ENCODE peak calls at places on chromosome 10, in eight cellular contexts. I is ELR; H is mucosa of gallbladder; W is activated naive CD4-positive, alpha-beta T cell treated with anti-CD3 and anti-CD28 coated beads, Interleukin-2, amount 10 ng/mL, durations not matched to agents 7 days and 5 days; G is foreskin fibroblast; F is pons; M is tibial nerve; P is choroid plexus epithelial cell. E is an unnamed sample.

GRCh38 chr10:28171468-28172235 is 131.2 kb downstream of the MPP7 start:
- DNase-seq in I (no peak), H (no peak), W (no peak), G (peak), F (no peak), M (peak), P (no peak), E (peak)

GRCh38 chr10:43076876-43077420 is at the start of gene RET:
- DNase-seq in I (peak), H (no peak), W (peak), G (peak), F (no peak), M (no peak), P (no peak), E (no peak)

GRCh38 chr10:128172756-128173155 is 46.5 kb upstream of the MKI67 start:
- DNase-seq in I (no peak), H (no peak), W (no peak), G (no peak), F (no peak), M (no peak), P (no peak), E (no peak)

GRCh38 chr10:82027711-82028110 is 152.7 kb downstream of the NRG3 start:
- DNase-seq in I (no peak), H (no peak), W (no peak), G (no peak), F (no peak), M (no peak), P (no peak), E (no peak)

GRCh38 chr10:82245157-82245556 is 370.2 kb downstream of the NRG3 start:
- DNase-seq in I (no peak), H (no peak), W (no peak), G (no peak), F (no peak), M (no peak), P (no peak), E (no peak)

GRCh38 chr10:6049031-6049400 is 13.2 kb downstream of the IL2RA start:
- DNase-seq in I (no peak), H (no peak), W (no peak), G (no peak), F (no peak), M (no peak), P (no peak), E (no peak)

GRCh38 chr10:49627644-49628247 is 13.9 kb downstream of the CHAT start:
- DNase-seq in I (no peak), H (no peak), W (no peak), G (no peak), F (no peak), M (no peak), P (no peak), E (no peak)

GRCh38 chr10:44974628-44975431 is 3.8 kb downstream of the DEPP1 start:
- DNase-seq in I (peak), H (peak), W (peak), G (peak), F (peak), M (peak), P (peak), E (no peak)

GRCh38 chr10:43685744-43686143 is 37.1 kb upstream of the ZNF32 start:
- DNase-seq in I (no peak), H (no peak), W (no peak), G (no peak), F (no peak), M (peak), P (no peak), E (no peak)

GRCh38 chr10:47137311-47137851 is 162.6 kb upstream of the GDF10 start:
- DNase-seq in I (peak), H (no peak), W (no peak), G (peak), F (no peak), M (no peak), P (peak), E (no peak)

GRCh38 chr10:52786098-52786497 is 13.5 kb upstream of the MBL2 start:
- DNase-seq in I (no peak), H (no peak), W (no peak), G (no peak), F (no peak), M (no peak), P (no peak), E (no peak)

GRCh38 chr10:43607199-43607573 is 948 bp downstream of the ZNF485 start:
- DNase-seq in I (no peak), H (no peak), W (no peak), G (no peak), F (no peak), M (no peak), P (no peak), E (no peak)

GRCh38 chr10:46266506-46266985 is 20.3 kb upstream of the ANTXRL start:
- DNase-seq in I (no peak), H (no peak), W (no peak), G (no peak), F (no peak), M (no peak), P (no peak), E (no peak)

GRCh38 chr10:92834981-92835380 is 13.3 kb upstream of the EXOC6 start:
- DNase-seq in I (peak), H (no peak), W (no peak), G (peak), F (no peak), M (no peak), P (peak), E (no peak)

GRCh38 chr10:38118072-38118807 is 24.1 kb downstream of the ZNF37A start:
- DNase-seq in I (peak), H (no peak), W (no peak), G (no peak), F (no peak), M (no peak), P (peak), E (no peak)

GRCh38 chr10:61923210-61924024 is 21.9 kb downstream of the ARID5B start:
- DNase-seq in I (peak), H (no peak), W (no peak), G (peak), F (no peak), M (no peak), P (peak), E (no peak)

GRCh38 chr10:124802313-124802675 is 675 bp downstream of the ABRAXAS2 start:
- DNase-seq in I (peak), H (no peak), W (no peak), G (peak), F (peak), M (no peak), P (no peak), E (no peak)

GRCh38 chr10:27893320-27894014 is 105.4 kb downstream of the ODAD2 start:
- DNase-seq in I (peak), H (no peak), W (no peak), G (peak), F (peak), M (no peak), P (no peak), E (no peak)

GRCh38 chr10:68327889-68328786 is 3.7 kb upstream of the HNRNPH3 start:
- DNase-seq in I (peak), H (no peak), W (no peak), G (peak), F (peak), M (peak), P (peak), E (no peak)

GRCh38 chr10:92691591-92692084 is 1.9 kb downstream of the HHEX start:
- DNase-seq in I (no peak), H (peak), W (peak), G (no peak), F (peak), M (peak), P (no peak), E (no peak)

GRCh38 chr10:58807631-58808024 is 295.0 kb downstream of the BICC1 start:
- DNase-seq in I (peak), H (peak), W (no peak), G (peak), F (no peak), M (peak), P (peak), E (no peak)

GRCh38 chr10:32141018-32141807 is 85.0 kb upstream of the KIF5B start:
- DNase-seq in I (no peak), H (peak), W (no peak), G (peak), F (no peak), M (no peak), P (no peak), E (no peak)

GRCh38 chr10:69479241-69479730 is 28.0 kb downstream of the TSPAN15 start:
- DNase-seq in I (no peak), H (no peak), W (no peak), G (no peak), F (peak), M (no peak), P (no peak), E (no peak)

GRCh38 chr10:77599651-77600050 is 38.0 kb downstream of the KCNMA1 start:
- DNase-seq in I (no peak), H (no peak), W (no peak), G (no peak), F (no peak), M (no peak), P (no peak), E (no peak)

GRCh38 chr10:98295907-98296306 is 27.9 kb upstream of the LOXL4 start:
- DNase-seq in I (no peak), H (no peak), W (no peak), G (peak), F (no peak), M (no peak), P (peak), E (no peak)

GRCh38 chr10:97597778-97598177 is 8.3 kb downstream of the C10orf62 start:
- DNase-seq in I (peak), H (no peak), W (no peak), G (no peak), F (no peak), M (no peak), P (no peak), E (no peak)

GRCh38 chr10:125144693-125145623 is 15.4 kb downstream of the CTBP2 start:
- DNase-seq in I (peak), H (no peak), W (no peak), G (peak), F (peak), M (no peak), P (peak), E (no peak)

GRCh38 chr10:126177414-126178030 is 210.8 kb downstream of the ADAM12 start:
- DNase-seq in I (no peak), H (no peak), W (no peak), G (no peak), F (no peak), M (no peak), P (no peak), E (no peak)

GRCh38 chr10:29794776-29795635 is 160.2 kb upstream of the SVIL start:
- DNase-seq in I (no peak), H (no peak), W (no peak), G (peak), F (no peak), M (no peak), P (peak), E (no peak)

GRCh38 chr10:115981056-115981455 is 291.9 kb downstream of the GFRA1 start:
- DNase-seq in I (no peak), H (no peak), W (no peak), G (peak), F (no peak), M (no peak), P (no peak), E (no peak)

GRCh38 chr10:15453462-15453861 is 82.4 kb upstream of the FAM171A1 start:
- DNase-seq in I (no peak), H (no peak), W (no peak), G (no peak), F (no peak), M (no peak), P (peak), E (no peak)

GRCh38 chr10:131221632-131222277 is 89.8 kb downstream of the TCERG1L start:
- DNase-seq in I (no peak), H (no peak), W (no peak), G (no peak), F (no peak), M (no peak), P (no peak), E (no peak)

GRCh38 chr10:8056891-8057331 is 2.4 kb downstream of the GATA3 start:
- DNase-seq in I (no peak), H (no peak), W (peak), G (no peak), F (no peak), M (no peak), P (no peak), E (no peak)

GRCh38 chr10:7354330-7355047 is 56.3 kb downstream of the SFMBT2 start:
- DNase-seq in I (peak), H (no peak), W (no peak), G (peak), F (no peak), M (no peak), P (peak), E (no peak)

GRCh38 chr10:58993480-58994221 is 182.8 kb upstream of the PHYHIPL start:
- DNase-seq in I (no peak), H (no peak), W (no peak), G (no peak), F (peak), M (no peak), P (no peak), E (no peak)

GRCh38 chr10:103111918-103112877 is 80.9 kb downstream of the NT5C2 start:
- DNase-seq in I (no peak), H (no peak), W (no peak), G (no peak), F (no peak), M (no peak), P (no peak), E (no peak)

GRCh38 chr10:124574456-124575070 is 112.9 kb downstream of the LHPP start:
- DNase-seq in I (no peak), H (no peak), W (no peak), G (no peak), F (no peak), M (no peak), P (no peak), E (no peak)

GRCh38 chr10:21144047-21144446 is 246.9 kb upstream of the NEBL start:
- DNase-seq in I (no peak), H (no peak), W (no peak), G (no peak), F (no peak), M (no peak), P (no peak), E (no peak)

GRCh38 chr10:121572857-121573540 is 25.2 kb downstream of the FGFR2 start:
- DNase-seq in I (no peak), H (no peak), W (no peak), G (no peak), F (no peak), M (no peak), P (no peak), E (no peak)

E was measured in thoracic aorta.